ENCODE peak calls at places on chromosomes 12 and 14, in eight cellular contexts. C, Z, N, B, Y, H, P and I are unnamed samples.

GRCh38 chr12:113886721-113887120 is 79.4 kb downstream of the RBM19 start:
- DNase-seq in Y (no peak), N (no peak), H (no peak), P (no peak), Z (no peak), C (no peak), B (no peak), I (no peak)

GRCh38 chr12:563899-564298 is 99.3 kb downstream of the NINJ2 start:
- DNase-seq in B (no peak), H (no peak), Y (no peak), P (no peak), N (no peak), Z (no peak), C (no peak), I (no peak)

GRCh38 chr12:94616217-94616729 is 34.1 kb downstream of the TMCC3 start:
- DNase-seq in Y (no peak), H (peak; percentile 18), B (no peak), P (peak; percentile 76), Z (peak; percentile 65), N (no peak), C (no peak), I (no peak)

GRCh38 chr14:102849522-102850379 is 72.5 kb downstream of the TRAF3 start:
- DNase-seq in Z (no peak), H (no peak), N (no peak), C (peak; percentile 54), B (no peak), Y (peak; percentile 20), P (no peak), I (no peak)

GRCh38 chr12:51020448-51021182 is 5.6 kb downstream of the SLC11A2 start:
- DNase-seq in Z (no peak), H (no peak), Y (no peak), N (no peak), C (no peak), B (no peak), P (no peak), I (no peak)

GRCh38 chr14:102560436-102561261 is 31.8 kb upstream of the RCOR1 start:
- DNase-seq in Z (no peak), Y (no peak), H (no peak), P (no peak), B (no peak), C (no peak), N (no peak), I (no peak)

GRCh38 chr14:105439710-105440553 is 20.3 kb downstream of the MTA1 start:
- DNase-seq in N (no peak), C (no peak), Y (no peak), Z (peak; percentile 60), P (no peak), H (peak; percentile 6), B (no peak), I (no peak)

GRCh38 chr14:101114726-101115481 is 211.4 kb upstream of the RTL1 start:
- DNase-seq in Y (no peak), N (no peak), Z (no peak), H (no peak), C (no peak), P (no peak), B (no peak), I (no peak)

GRCh38 chr12:117890644-117891043 is 78.1 kb downstream of the KSR2 start:
- DNase-seq in Z (no peak), Y (no peak), P (no peak), N (no peak), B (no peak), H (peak; percentile 0), C (peak; percentile 70), I (no peak)

GRCh38 chr12:2450553-2450952 is 344.2 kb upstream of the FKBP4 start:
- DNase-seq in Z (no peak), P (no peak), Y (no peak), N (no peak), B (no peak), H (no peak), C (no peak), I (no peak)

GRCh38 chr14:96198430-96199133 is 6.1 kb upstream of the BDKRB2 start:
- DNase-seq in B (peak; percentile 47), H (no peak), N (no peak), Z (no peak), P (no peak), Y (no peak), C (no peak), I (no peak)
- H3K4me3 ChIP-seq in B (peak overlapping the region; percentile 33), H (no peak overlapping the region), N (no peak overlapping the region), Z (no peak overlapping the region), P (no peak overlapping the region), Y (no peak overlapping the region), C (no peak overlapping the region), I (no peak overlapping the region)

GRCh38 chr12:119840617-119841016 is 36.5 kb downstream of the CIT start:
- DNase-seq in N (no peak), Z (no peak), P (no peak), H (no peak), Y (no peak), C (no peak), B (no peak), I (no peak)

GRCh38 chr12:119839201-119839600 is 37.9 kb downstream of the CIT start:
- DNase-seq in C (no peak), H (no peak), Y (no peak), P (no peak), N (no peak), B (no peak), Z (no peak), I (no peak)

GRCh38 chr12:119843100-119843499 is 34.0 kb downstream of the CIT start:
- DNase-seq in P (no peak), H (peak; percentile 78), B (no peak), C (peak; percentile 62), Z (no peak), Y (peak; percentile 47), N (no peak), I (no peak)

GRCh38 chr12:119841433-119842210 is 35.5 kb downstream of the CIT start:
- DNase-seq in H (no peak), Y (peak; percentile 4), N (no peak), C (peak; percentile 20), Z (no peak), B (no peak), P (no peak), I (no peak)

DNA sequence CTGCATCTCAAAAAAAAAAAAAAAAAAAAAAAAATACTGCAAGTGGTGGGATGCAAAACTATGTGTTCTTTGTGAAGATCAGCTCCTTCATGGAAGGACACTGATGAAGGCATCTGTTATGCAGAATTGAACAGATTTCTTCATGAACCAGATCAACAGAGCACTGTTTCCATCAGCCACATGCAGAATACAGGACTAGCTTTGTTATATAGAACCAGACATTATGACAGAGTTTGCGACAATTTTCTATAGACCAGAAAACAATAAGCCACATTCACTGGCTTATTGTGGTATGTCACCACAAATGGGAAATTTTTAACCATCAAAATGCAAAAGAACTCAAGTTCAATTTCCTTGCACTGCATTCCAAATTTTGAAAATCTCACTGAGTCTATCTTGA is 34.7 kb downstream of the CIT start:
- DNase-seq in B (no peak), N (no peak), Z (no peak), H (no peak), P (no peak), C (no peak), Y (no peak), I (no peak)
- TF ChIP-seq CTCF in B (no peak), N (no peak), Z (no peak), H (no peak), P (no peak), C (no peak), Y (no peak), I (no peak)

GRCh38 chr12:123427036-123427769 is 9.3 kb downstream of the RILPL2 start:
- DNase-seq in H (no peak), Y (no peak), P (no peak), C (no peak), B (peak; percentile 98), Z (no peak), N (no peak), I (no peak)

GRCh38 chr12:123436017-123436964 is at the start of gene RILPL2:
- DNase-seq in B (peak; percentile 97), N (peak; percentile 90), Y (peak; percentile 81), Z (peak; percentile 90), C (peak; percentile 74), P (peak; percentile 64), H (peak; percentile 91), I (no peak)

GRCh38 chr12:123433615-123434014 is 2.9 kb downstream of the RILPL2 start:
- DNase-seq in H (no peak), N (no peak), P (no peak), C (no peak), Z (no peak), B (no peak), Y (no peak), I (no peak)

GRCh38 chr12:123435636-123436016 is 858 bp downstream of the RILPL2 start:
- DNase-seq in C (no peak), H (no peak), B (no peak), Y (no peak), Z (no peak), P (no peak), N (no peak), I (no peak)

DNA sequence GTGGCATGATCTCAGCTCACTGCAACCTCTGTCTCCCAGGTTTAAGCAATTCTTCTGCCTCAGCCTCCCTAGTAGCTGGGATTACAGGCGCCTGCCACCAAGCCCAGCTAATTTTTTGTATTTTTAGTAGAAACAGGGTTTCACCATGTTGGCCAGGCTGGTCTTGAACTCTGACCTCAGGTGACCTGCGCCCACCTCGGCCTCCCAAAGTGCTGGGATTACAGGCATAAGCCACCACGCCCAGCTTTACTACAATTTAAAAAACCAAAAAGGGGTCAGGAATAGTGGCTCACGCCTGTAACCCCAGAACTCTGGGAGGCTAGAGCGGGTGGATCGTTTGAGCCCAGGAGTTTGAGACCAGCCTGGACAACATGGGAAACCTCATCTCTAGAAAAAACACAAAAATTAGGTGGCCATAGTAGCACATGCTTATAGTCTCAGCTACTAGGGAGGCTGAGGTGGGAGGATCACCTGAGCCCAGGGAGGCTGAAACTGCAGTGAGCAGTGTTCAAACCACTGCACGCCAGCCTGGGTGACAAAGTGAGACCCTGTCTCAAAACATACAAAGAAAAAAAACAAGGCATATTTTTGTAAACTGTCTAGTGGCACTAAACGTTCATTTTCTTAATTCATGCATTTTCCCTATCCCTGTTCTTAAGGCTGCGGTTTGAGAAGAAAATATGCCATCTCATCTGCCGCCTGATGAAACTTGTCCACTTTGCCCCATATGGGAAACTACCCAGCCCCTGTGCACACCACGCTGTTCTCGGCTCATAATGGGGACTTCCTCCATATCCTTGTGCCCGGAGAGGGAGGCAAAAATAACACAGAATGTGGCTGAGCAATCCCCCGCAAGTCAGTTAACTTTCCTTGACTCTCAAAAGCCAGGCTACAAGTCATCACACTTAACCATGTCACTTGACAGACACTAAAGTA is 4.3 kb downstream of the RILPL2 start:
- DNase-seq in N (no peak), B (peak; percentile 80), Z (no peak), Y (no peak), H (no peak), C (no peak), P (no peak), I (no peak)
- H3K4me3 ChIP-seq in N (peak overlapping the region; percentile 29), B (peak overlapping the region; percentile 90), Z (no peak overlapping the region), Y (no peak overlapping the region), H (no peak overlapping the region), C (no peak overlapping the region), P (no peak overlapping the region), I (peak overlapping the region; percentile 34)

DNA sequence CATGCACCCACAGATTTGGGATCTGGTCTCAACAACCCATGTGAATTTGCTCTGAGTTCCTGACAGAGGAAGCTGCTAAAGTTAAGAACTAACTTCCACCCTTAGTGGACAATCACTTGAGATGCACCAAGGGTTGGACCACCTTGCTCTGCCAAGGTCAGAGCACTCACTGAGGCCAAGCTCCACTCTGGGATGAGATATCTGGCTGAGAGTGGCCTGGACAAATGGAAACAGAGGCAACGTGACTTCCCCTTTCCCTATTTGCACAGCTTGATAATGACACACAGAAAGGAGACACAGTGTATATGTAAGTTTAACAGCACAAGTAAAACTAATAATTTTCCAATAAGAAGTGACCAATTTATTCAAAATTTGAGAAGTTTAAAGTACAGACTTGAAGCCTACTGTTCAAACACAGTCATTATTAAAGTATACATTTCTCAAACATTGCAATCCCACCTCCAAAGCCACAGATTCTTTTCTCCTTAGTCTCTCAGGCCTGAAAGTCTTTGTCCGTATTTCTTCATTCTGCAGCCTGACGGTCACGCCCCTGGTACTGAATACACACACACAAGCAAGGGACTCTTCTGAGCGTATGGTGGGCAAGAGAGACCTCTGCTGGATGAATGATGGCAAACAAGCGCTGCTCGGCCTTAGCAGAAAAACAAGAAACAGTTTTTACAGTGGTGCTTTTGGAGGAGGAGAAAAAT is 28.6 kb downstream of the TMEM30B start:
- DNase-seq in N (peak; percentile 60), P (peak; percentile 98), Y (peak; percentile 97), Z (peak; percentile 83), C (peak; percentile 97), B (peak; percentile 86), H (peak; percentile 95), I (peak; percentile 77)
- TF ChIP-seq CTCF in N (peak; percentile 83), P (peak; percentile 99), Y (peak; percentile 90), Z (peak; percentile 94), C (peak; percentile 98), B (peak; percentile 79), H (peak; percentile 91), I (peak; percentile 96)